ENCODE peak calls at places on chromosomes 5 and 9, in seven cellular contexts. S is T-cell, L is dermis microvascular lymphatic vessel endothelial cell, E is uterus, F is iPS-NIHi11, N is adrenal gland, P is glomerular endothelial cell. C is an unnamed sample.

GRCh38 chr9:130024597-130024994 is 18.4 kb downstream of the FNBP1 start:
- DNase-seq in F (no peak), S (no peak), N (no peak), P (no peak), E (no peak), L (no peak), C (peak)

GRCh38 chr9:86573886-86574285 is 219.7 kb upstream of the TUT7 start:
- DNase-seq in N (no peak), F (no peak), E (no peak), L (no peak), S (no peak), P (no peak), C (no peak)

GRCh38 chr5:106080540-106080939 is 1590.2 kb downstream of the EFNA5 start:
- DNase-seq in N (no peak), E (no peak), S (no peak), F (no peak), P (no peak), L (no peak), C (no peak)

GRCh38 chr5:180908998-180909731 is 10.2 kb downstream of the BTNL8 start:
- DNase-seq in N (no peak), F (no peak), E (no peak), P (no peak), S (no peak), L (peak), C (no peak)

GRCh38 chr5:171571663-171572062 is 152.2 kb downstream of the FGF18 start:
- DNase-seq in E (no peak), P (peak), N (no peak), F (no peak), S (no peak), L (no peak), C (peak)

GRCh38 chr5:157575096-157575872 is at the start of gene ADAM19:
- DNase-seq in P (no peak), F (peak), E (peak), S (no peak), N (peak), L (no peak), C (peak)

GRCh38 chr5:107769531-107769930 is 98.8 kb upstream of the EFNA5 start:
- DNase-seq in F (no peak), P (no peak), L (no peak), E (no peak), N (no peak), S (no peak), C (peak)

GRCh38 chr5:32507738-32508434 is 63.3 kb upstream of the ZFR start:
- DNase-seq in F (no peak), L (peak), N (no peak), E (peak), S (no peak), P (no peak), C (peak)

GRCh38 chr5:180862645-180863044 is 1.6 kb upstream of the ZFP62 start:
- DNase-seq in F (peak), N (no peak), P (no peak), S (no peak), L (no peak), E (no peak), C (no peak)

GRCh38 chr9:94740191-94740874 is 13.8 kb downstream of the AOPEP start:
- DNase-seq in F (no peak), L (no peak), S (no peak), N (no peak), E (no peak), P (no peak), C (no peak)

GRCh38 chr9:127557466-127557869 is 54.6 kb upstream of the STXBP1 start:
- DNase-seq in F (peak), P (no peak), L (no peak), S (no peak), N (no peak), E (peak), C (peak)

GRCh38 chr5:41218929-41219328 is 5.6 kb upstream of the C6 start:
- DNase-seq in F (no peak), E (no peak), S (no peak), N (no peak), P (no peak), L (no peak), C (no peak)

GRCh38 chr5:59678959-59679358 is 214.6 kb downstream of the PDE4D start:
- DNase-seq in S (no peak), F (no peak), P (no peak), N (no peak), E (no peak), L (no peak), C (no peak)

GRCh38 chr9:15724006-15724405 is 171.2 kb downstream of the CCDC171 start:
- DNase-seq in S (no peak), E (no peak), P (no peak), L (no peak), N (no peak), F (no peak), C (peak)

GRCh38 chr9:111601237-111602018 is 2.0 kb upstream of the PTGR1 start:
- DNase-seq in L (no peak), N (no peak), S (no peak), F (no peak), P (peak), E (no peak), C (peak)

GRCh38 chr5:159034083-159034824 is 65.5 kb downstream of the EBF1 start:
- DNase-seq in E (peak), L (no peak), N (no peak), F (no peak), S (no peak), P (no peak), C (no peak)

GRCh38 chr5:17257705-17258273 is 40.4 kb downstream of the BASP1 start:
- DNase-seq in E (no peak), F (no peak), P (no peak), N (no peak), L (no peak), S (no peak), C (no peak)

GRCh38 chr5:34656001-34656699 is at the start of gene RAI14:
- DNase-seq in P (no peak), N (peak), S (no peak), L (peak), F (peak), E (peak), C (peak)

GRCh38 chr5:458547-459353 is 15.8 kb downstream of the EXOC3 start:
- DNase-seq in L (peak), F (no peak), P (no peak), N (no peak), S (no peak), E (peak), C (peak)

GRCh38 chr5:176676361-176676824 is 29.1 kb downstream of the TSPAN17 start:
- DNase-seq in S (no peak), F (no peak), N (no peak), P (no peak), L (no peak), E (no peak), C (peak)

GRCh38 chr5:67059747-67060490 is 136.7 kb downstream of the CD180 start:
- DNase-seq in F (no peak), P (no peak), N (no peak), L (no peak), S (no peak), E (no peak), C (peak)

GRCh38 chr5:180353226-180353962 is at the start of gene GFPT2:
- DNase-seq in E (peak), P (no peak), N (peak), S (peak), L (peak), F (peak), C (peak)

GRCh38 chr9:99731950-99732349 is 89.7 kb upstream of the NR4A3 start:
- DNase-seq in N (no peak), F (no peak), P (no peak), E (no peak), S (no peak), L (no peak), C (no peak)

GRCh38 chr9:135087489-135087791 is at the start of gene OLFM1:
- DNase-seq in P (no peak), E (peak), S (no peak), L (peak), F (peak), N (peak), C (peak)

GRCh38 chr9:80885894-80886293 is 803.5 kb downstream of the TLE1 start:
- DNase-seq in S (no peak), F (no peak), N (no peak), L (no peak), E (no peak), P (no peak), C (no peak)

GRCh38 chr5:122845253-122846050 is at the start of gene SNX24:
- DNase-seq in E (peak), L (peak), F (peak), N (peak), P (no peak), S (peak), C (peak)

GRCh38 chr9:127970401-127971313 is 10.1 kb downstream of the EEIG1 start:
- DNase-seq in S (peak), L (no peak), P (no peak), E (no peak), F (no peak), N (no peak), C (no peak)

GRCh38 chr9:35112257-35113020 is 3.2 kb downstream of the ATOSB start:
- DNase-seq in F (no peak), S (no peak), L (no peak), E (no peak), P (no peak), N (no peak), C (peak)

GRCh38 chr5:175678074-175678473 is 20.2 kb downstream of the HRH2 start:
- DNase-seq in P (no peak), S (no peak), E (no peak), F (no peak), L (no peak), N (no peak), C (no peak)

C was measured in astrocyte of the hippocampus.